ENCODE peak calls at places on chromosomes 13 and 19, in five cellular contexts. One of them, this sample, is unnamed.

GRCh38 chr13:99977912-99978780 is 3.4 kb upstream of the ZIC2 start:
- DNase-seq in activated effector memory CD4-positive, alpha-beta T cell treated with anti-CD3 and anti-CD28 coated beads, Interleukin-2, amount 50 U/mL, for 16 hours: peak; percentile 62
- DNase-seq in foreskin fibroblast: no peak
- DNase-seq in EH: no peak
- DNase-seq in H9: peak; percentile 52
- DNase-seq in this sample: no peak

GRCh38 chr19:17337675-17338439 is 504 bp downstream of the GTPBP3 start:
- DNase-seq in activated effector memory CD4-positive, alpha-beta T cell treated with anti-CD3 and anti-CD28 coated beads, Interleukin-2, amount 50 U/mL, for 16 hours: peak; percentile 75
- DNase-seq in foreskin fibroblast: no peak
- DNase-seq in EH: peak; percentile 14
- DNase-seq in H9: no peak
- DNase-seq in this sample: peak; percentile 31

GRCh38 chr19:6706633-6706958 is 13.9 kb downstream of the C3 start:
- DNase-seq in activated effector memory CD4-positive, alpha-beta T cell treated with anti-CD3 and anti-CD28 coated beads, Interleukin-2, amount 50 U/mL, for 16 hours: no peak
- DNase-seq in foreskin fibroblast: no peak
- DNase-seq in EH: no peak
- DNase-seq in H9: no peak
- DNase-seq in this sample: no peak

GRCh38 chr19:47813304-47813994 is 8.3 kb upstream of the CRX start:
- DNase-seq in activated effector memory CD4-positive, alpha-beta T cell treated with anti-CD3 and anti-CD28 coated beads, Interleukin-2, amount 50 U/mL, for 16 hours: peak; percentile 91
- DNase-seq in foreskin fibroblast: peak; percentile 12
- DNase-seq in EH: peak; percentile 64
- DNase-seq in H9: peak; percentile 93
- DNase-seq in this sample: peak; percentile 47

GRCh38 chr19:46704379-46705076 is 12.4 kb downstream of the PRKD2 start:
- DNase-seq in activated effector memory CD4-positive, alpha-beta T cell treated with anti-CD3 and anti-CD28 coated beads, Interleukin-2, amount 50 U/mL, for 16 hours: peak; percentile 95
- DNase-seq in foreskin fibroblast: no peak
- DNase-seq in EH: peak; percentile 60
- DNase-seq in H9: peak; percentile 88
- DNase-seq in this sample: peak; percentile 51

GRCh38 chr13:57630661-57631606 is 610 bp upstream of the PCDH17 start:
- DNase-seq in activated effector memory CD4-positive, alpha-beta T cell treated with anti-CD3 and anti-CD28 coated beads, Interleukin-2, amount 50 U/mL, for 16 hours: peak; percentile 60
- DNase-seq in foreskin fibroblast: no peak
- DNase-seq in EH: no peak
- DNase-seq in H9: peak; percentile 35
- DNase-seq in this sample: peak; percentile 68

GRCh38 chr19:5850189-5850588 is 1.1 kb downstream of the FUT3 start:
- DNase-seq in activated effector memory CD4-positive, alpha-beta T cell treated with anti-CD3 and anti-CD28 coated beads, Interleukin-2, amount 50 U/mL, for 16 hours: no peak
- DNase-seq in foreskin fibroblast: no peak
- DNase-seq in EH: no peak
- DNase-seq in H9: no peak
- DNase-seq in this sample: peak; percentile 42

GRCh38 chr13:100106705-100107104 is 17.8 kb downstream of the PCCA start:
- DNase-seq in activated effector memory CD4-positive, alpha-beta T cell treated with anti-CD3 and anti-CD28 coated beads, Interleukin-2, amount 50 U/mL, for 16 hours: no peak
- DNase-seq in foreskin fibroblast: no peak
- DNase-seq in EH: no peak
- DNase-seq in H9: no peak
- DNase-seq in this sample: peak; percentile 70

GRCh38 chr13:88602786-88603777 is 931.9 kb downstream of the SLITRK5 start:
- DNase-seq in activated effector memory CD4-positive, alpha-beta T cell treated with anti-CD3 and anti-CD28 coated beads, Interleukin-2, amount 50 U/mL, for 16 hours: no peak
- DNase-seq in foreskin fibroblast: no peak
- DNase-seq in EH: no peak
- DNase-seq in H9: no peak
- DNase-seq in this sample: peak; percentile 53

GRCh38 chr13:101942038-101942437 is 459.8 kb downstream of the FGF14 start:
- DNase-seq in activated effector memory CD4-positive, alpha-beta T cell treated with anti-CD3 and anti-CD28 coated beads, Interleukin-2, amount 50 U/mL, for 16 hours: no peak
- DNase-seq in foreskin fibroblast: no peak
- DNase-seq in EH: peak; percentile 19
- DNase-seq in H9: no peak
- DNase-seq in this sample: peak; percentile 59

GRCh38 chr13:41122838-41123237 is 9.8 kb downstream of the KBTBD6 start:
- DNase-seq in activated effector memory CD4-positive, alpha-beta T cell treated with anti-CD3 and anti-CD28 coated beads, Interleukin-2, amount 50 U/mL, for 16 hours: no peak
- DNase-seq in foreskin fibroblast: no peak
- DNase-seq in EH: no peak
- DNase-seq in H9: no peak
- DNase-seq in this sample: peak; percentile 24

GRCh38 chr19:54653181-54653809 is 9.5 kb upstream of the LILRB4 start:
- DNase-seq in activated effector memory CD4-positive, alpha-beta T cell treated with anti-CD3 and anti-CD28 coated beads, Interleukin-2, amount 50 U/mL, for 16 hours: no peak
- DNase-seq in foreskin fibroblast: peak; percentile 2
- DNase-seq in EH: peak; percentile 11
- DNase-seq in H9: no peak
- DNase-seq in this sample: peak; percentile 22

GRCh38 chr19:3062165-3063105 is at the start of gene TLE5:
- DNase-seq in activated effector memory CD4-positive, alpha-beta T cell treated with anti-CD3 and anti-CD28 coated beads, Interleukin-2, amount 50 U/mL, for 16 hours: peak; percentile 90
- DNase-seq in foreskin fibroblast: peak; percentile 52
- DNase-seq in EH: peak; percentile 62
- DNase-seq in H9: no peak
- DNase-seq in this sample: peak; percentile 56

GRCh38 chr19:47309038-47309437 is 623 bp upstream of the C5AR1 start:
- DNase-seq in activated effector memory CD4-positive, alpha-beta T cell treated with anti-CD3 and anti-CD28 coated beads, Interleukin-2, amount 50 U/mL, for 16 hours: no peak
- DNase-seq in foreskin fibroblast: no peak
- DNase-seq in EH: peak; percentile 28
- DNase-seq in H9: no peak
- DNase-seq in this sample: no peak

GRCh38 chr19:48676887-48677286 is 4.1 kb upstream of the NTN5 start:
- DNase-seq in activated effector memory CD4-positive, alpha-beta T cell treated with anti-CD3 and anti-CD28 coated beads, Interleukin-2, amount 50 U/mL, for 16 hours: no peak
- DNase-seq in foreskin fibroblast: no peak
- DNase-seq in EH: no peak
- DNase-seq in H9: no peak
- DNase-seq in this sample: peak; percentile 92

GRCh38 chr13:113135281-113135760 is 12.7 kb downstream of the F10 start:
- DNase-seq in activated effector memory CD4-positive, alpha-beta T cell treated with anti-CD3 and anti-CD28 coated beads, Interleukin-2, amount 50 U/mL, for 16 hours: no peak
- DNase-seq in foreskin fibroblast: no peak
- DNase-seq in EH: no peak
- DNase-seq in H9: peak; percentile 6
- DNase-seq in this sample: no peak

GRCh38 chr13:71865858-71866172 is 1.2 kb downstream of the DACH1 start:
- DNase-seq in activated effector memory CD4-positive, alpha-beta T cell treated with anti-CD3 and anti-CD28 coated beads, Interleukin-2, amount 50 U/mL, for 16 hours: no peak
- DNase-seq in foreskin fibroblast: no peak
- DNase-seq in EH: no peak
- DNase-seq in H9: peak; percentile 36
- DNase-seq in this sample: peak; percentile 7

GRCh38 chr13:67099494-67099893 is 130.6 kb downstream of the PCDH9 start:
- DNase-seq in activated effector memory CD4-positive, alpha-beta T cell treated with anti-CD3 and anti-CD28 coated beads, Interleukin-2, amount 50 U/mL, for 16 hours: no peak
- DNase-seq in foreskin fibroblast: no peak
- DNase-seq in EH: no peak
- DNase-seq in H9: no peak
- DNase-seq in this sample: no peak

GRCh38 chr13:84192125-84192524 is 309.9 kb upstream of the SLITRK1 start:
- DNase-seq in activated effector memory CD4-positive, alpha-beta T cell treated with anti-CD3 and anti-CD28 coated beads, Interleukin-2, amount 50 U/mL, for 16 hours: no peak
- DNase-seq in foreskin fibroblast: peak; percentile 33
- DNase-seq in EH: peak; percentile 93
- DNase-seq in H9: no peak
- DNase-seq in this sample: peak; percentile 96

GRCh38 chr19:6396305-6396704 is 3.3 kb upstream of the GTF2F1 start:
- DNase-seq in activated effector memory CD4-positive, alpha-beta T cell treated with anti-CD3 and anti-CD28 coated beads, Interleukin-2, amount 50 U/mL, for 16 hours: no peak
- DNase-seq in foreskin fibroblast: no peak
- DNase-seq in EH: no peak
- DNase-seq in H9: no peak
- DNase-seq in this sample: no peak

GRCh38 chr19:18833849-18834643 is 2.3 kb downstream of the UPF1 start:
- DNase-seq in activated effector memory CD4-positive, alpha-beta T cell treated with anti-CD3 and anti-CD28 coated beads, Interleukin-2, amount 50 U/mL, for 16 hours: peak; percentile 65
- DNase-seq in foreskin fibroblast: no peak
- DNase-seq in EH: peak; percentile 9
- DNase-seq in H9: no peak
- DNase-seq in this sample: peak; percentile 39

GRCh38 chr19:12665281-12665573 is 1.3 kb downstream of the MAN2B1 start:
- DNase-seq in activated effector memory CD4-positive, alpha-beta T cell treated with anti-CD3 and anti-CD28 coated beads, Interleukin-2, amount 50 U/mL, for 16 hours: peak; percentile 81
- DNase-seq in foreskin fibroblast: no peak
- DNase-seq in EH: no peak
- DNase-seq in H9: no peak
- DNase-seq in this sample: no peak

GRCh38 chr19:13077233-13077632 is 25.4 kb downstream of the LYL1 start:
- DNase-seq in activated effector memory CD4-positive, alpha-beta T cell treated with anti-CD3 and anti-CD28 coated beads, Interleukin-2, amount 50 U/mL, for 16 hours: no peak
- DNase-seq in foreskin fibroblast: no peak
- DNase-seq in EH: no peak
- DNase-seq in H9: no peak
- DNase-seq in this sample: no peak

GRCh38 chr13:76723551-76724232 is 162.5 kb downstream of the KCTD12 start:
- DNase-seq in activated effector memory CD4-positive, alpha-beta T cell treated with anti-CD3 and anti-CD28 coated beads, Interleukin-2, amount 50 U/mL, for 16 hours: no peak
- DNase-seq in foreskin fibroblast: peak; percentile 87
- DNase-seq in EH: peak; percentile 96
- DNase-seq in H9: peak; percentile 34
- DNase-seq in this sample: peak; percentile 54

GRCh38 chr13:45623516-45624090 is 8.1 kb upstream of the ERICH6B start:
- DNase-seq in activated effector memory CD4-positive, alpha-beta T cell treated with anti-CD3 and anti-CD28 coated beads, Interleukin-2, amount 50 U/mL, for 16 hours: no peak
- DNase-seq in foreskin fibroblast: peak; percentile 9
- DNase-seq in EH: peak; percentile 26
- DNase-seq in H9: no peak
- DNase-seq in this sample: peak; percentile 45

GRCh38 chr19:13920940-13921744 is 15.1 kb downstream of the CC2D1A start:
- DNase-seq in activated effector memory CD4-positive, alpha-beta T cell treated with anti-CD3 and anti-CD28 coated beads, Interleukin-2, amount 50 U/mL, for 16 hours: no peak
- DNase-seq in foreskin fibroblast: peak; percentile 35
- DNase-seq in EH: peak; percentile 77
- DNase-seq in H9: peak; percentile 47
- DNase-seq in this sample: peak; percentile 49

GRCh38 chr13:50403311-50403710 is 388.1 kb downstream of the KCNRG start:
- DNase-seq in activated effector memory CD4-positive, alpha-beta T cell treated with anti-CD3 and anti-CD28 coated beads, Interleukin-2, amount 50 U/mL, for 16 hours: no peak
- DNase-seq in foreskin fibroblast: no peak
- DNase-seq in EH: no peak
- DNase-seq in H9: no peak
- DNase-seq in this sample: peak; percentile 49

GRCh38 chr19:42216653-42217521 is 590 bp downstream of the DEDD2 start:
- DNase-seq in activated effector memory CD4-positive, alpha-beta T cell treated with anti-CD3 and anti-CD28 coated beads, Interleukin-2, amount 50 U/mL, for 16 hours: peak; percentile 77
- DNase-seq in foreskin fibroblast: peak; percentile 25
- DNase-seq in EH: peak; percentile 41
- DNase-seq in H9: peak; percentile 63
- DNase-seq in this sample: peak; percentile 48

GRCh38 chr19:6233827-6234511 is 45.8 kb downstream of the MLLT1 start:
- DNase-seq in activated effector memory CD4-positive, alpha-beta T cell treated with anti-CD3 and anti-CD28 coated beads, Interleukin-2, amount 50 U/mL, for 16 hours: no peak
- DNase-seq in foreskin fibroblast: no peak
- DNase-seq in EH: peak; percentile 40
- DNase-seq in H9: no peak
- DNase-seq in this sample: no peak

GRCh38 chr13:35630551-35631275 is 154.2 kb upstream of the MAB21L1 start:
- DNase-seq in activated effector memory CD4-positive, alpha-beta T cell treated with anti-CD3 and anti-CD28 coated beads, Interleukin-2, amount 50 U/mL, for 16 hours: no peak
- DNase-seq in foreskin fibroblast: peak; percentile 50
- DNase-seq in EH: peak; percentile 77
- DNase-seq in H9: peak; percentile 75
- DNase-seq in this sample: peak; percentile 64